ENCODE peak calls at places on chromosomes 12 and 14, in eight cellular contexts. H, Q, K, L, E, P, M and V are unnamed samples.

GRCh38 chr14:52077261-52077984 is 8.6 kb upstream of the NID2 start:
- DNase-seq in H (no peak), E (no peak), K (peak), L (no peak), Q (no peak), M (no peak), P (no peak), V (no peak)

GRCh38 chr14:53460544-53460943 is 307.4 kb upstream of the DDHD1 start:
- DNase-seq in E (no peak), L (no peak), H (no peak), M (no peak), P (no peak), K (no peak), Q (no peak), V (no peak)

GRCh38 chr14:64126548-64126947 is 167.6 kb downstream of the ESR2 start:
- DNase-seq in L (no peak), K (no peak), E (no peak), P (no peak), M (no peak), Q (no peak), H (no peak), V (no peak)

GRCh38 chr12:11753151-11753501 is 103.7 kb downstream of the ETV6 start:
- DNase-seq in Q (no peak), K (no peak), E (no peak), L (no peak), M (no peak), H (no peak), P (no peak), V (no peak)

GRCh38 chr12:64821116-64821630 is 3.3 kb upstream of the TBC1D30 start:
- DNase-seq in H (no peak), K (no peak), E (no peak), P (no peak), Q (no peak), L (no peak), M (no peak), V (no peak)

GRCh38 chr14:69012251-69012953 is 33.3 kb upstream of the ACTN1 start:
- DNase-seq in H (no peak), K (peak), M (no peak), P (no peak), E (no peak), Q (no peak), L (no peak), V (no peak)

GRCh38 chr14:103727313-103728000 is 11.8 kb downstream of the ZFYVE21 start:
- DNase-seq in L (no peak), H (peak), K (no peak), E (peak), Q (no peak), M (no peak), P (peak), V (no peak)

GRCh38 chr12:56222531-56222895 is 791 bp upstream of the RNF41 start:
- DNase-seq in M (no peak), K (no peak), E (no peak), P (no peak), H (no peak), L (no peak), Q (no peak), V (no peak)

GRCh38 chr14:34237677-34238076 is 224.4 kb downstream of the SPTSSA start:
- DNase-seq in L (no peak), P (no peak), K (no peak), H (no peak), M (no peak), E (no peak), Q (no peak), V (no peak)

GRCh38 chr14:28536889-28537288 is 229.7 kb upstream of the FOXG1 start:
- DNase-seq in K (no peak), M (no peak), Q (no peak), E (no peak), H (peak), L (no peak), P (no peak), V (no peak)

GRCh38 chr14:37195327-37195726 is 2.4 kb upstream of the MIPOL1 start:
- DNase-seq in Q (no peak), E (no peak), K (peak), H (no peak), M (no peak), L (no peak), P (no peak), V (no peak)

GRCh38 chr12:63889236-63889635 is 44.7 kb downstream of the SRGAP1 start:
- DNase-seq in E (no peak), K (peak), H (no peak), M (no peak), Q (no peak), L (no peak), P (no peak), V (no peak)

GRCh38 chr14:106556665-106557289 is 1030.4 kb downstream of the TMEM121 start:
- DNase-seq in K (no peak), E (peak), P (no peak), M (peak), L (peak), H (no peak), Q (no peak), V (no peak)

GRCh38 chr14:101839661-101840060 is 78.2 kb downstream of the PPP2R5C start:
- DNase-seq in E (no peak), Q (no peak), K (no peak), H (no peak), P (no peak), L (no peak), M (no peak), V (no peak)

GRCh38 chr12:23098110-23099049 is 473.4 kb downstream of the ETNK1 start:
- DNase-seq in P (no peak), M (no peak), E (no peak), K (no peak), Q (no peak), H (no peak), L (no peak), V (no peak)

GRCh38 chr12:104137175-104137901 is 672 bp downstream of the NFYB start:
- DNase-seq in E (peak), L (peak), Q (peak), H (peak), K (peak), P (peak), M (peak), V (peak)

GRCh38 chr14:58491593-58491992 is 64.1 kb downstream of the KIAA0586 start:
- DNase-seq in P (no peak), E (no peak), H (no peak), M (no peak), L (no peak), Q (no peak), K (peak), V (no peak)

GRCh38 chr12:51954465-51955361 is 3.2 kb downstream of the ACVR1B start:
- DNase-seq in P (no peak), E (no peak), H (no peak), Q (no peak), K (peak), M (no peak), L (no peak), V (no peak)

GRCh38 chr14:99125616-99126431 is 146.2 kb downstream of the BCL11B start:
- DNase-seq in E (no peak), L (no peak), K (no peak), H (no peak), Q (no peak), P (no peak), M (no peak), V (no peak)

GRCh38 chr14:96816281-96816680 is 19.1 kb downstream of the VRK1 start:
- DNase-seq in L (no peak), Q (no peak), P (no peak), K (no peak), H (no peak), M (no peak), E (no peak), V (no peak)

GRCh38 chr12:132746621-132747020 is 15.0 kb downstream of the ANKLE2 start:
- DNase-seq in P (no peak), H (no peak), L (no peak), Q (no peak), E (no peak), K (no peak), M (no peak), V (no peak)

GRCh38 chr12:83823386-83824045 is 1089.1 kb downstream of the SLC6A15 start:
- DNase-seq in Q (no peak), K (peak), E (no peak), H (peak), P (peak), M (peak), L (no peak), V (no peak)

GRCh38 chr12:83826112-83826511 is 1086.5 kb downstream of the SLC6A15 start:
- DNase-seq in M (peak), L (no peak), P (peak), E (no peak), K (peak), Q (no peak), H (no peak), V (peak)

GRCh38 chr12:83827193-83827592 is 1085.4 kb downstream of the SLC6A15 start:
- DNase-seq in E (no peak), H (no peak), P (no peak), K (no peak), L (no peak), M (no peak), Q (no peak), V (no peak)

GRCh38 chr12:83821967-83822366 is 1090.6 kb downstream of the SLC6A15 start:
- DNase-seq in L (no peak), P (no peak), K (no peak), E (no peak), Q (no peak), H (no peak), M (no peak), V (no peak)

GRCh38 chr12:83827860-83828259 is 1084.7 kb downstream of the SLC6A15 start:
- DNase-seq in K (peak), L (no peak), Q (no peak), M (no peak), E (no peak), P (peak), H (no peak), V (no peak)
- TF ChIP-seq CTCF in K (no peak), L (no peak), Q (no peak), M (no peak), E (no peak), P (no peak), H (no peak), V (peak)

DNA sequence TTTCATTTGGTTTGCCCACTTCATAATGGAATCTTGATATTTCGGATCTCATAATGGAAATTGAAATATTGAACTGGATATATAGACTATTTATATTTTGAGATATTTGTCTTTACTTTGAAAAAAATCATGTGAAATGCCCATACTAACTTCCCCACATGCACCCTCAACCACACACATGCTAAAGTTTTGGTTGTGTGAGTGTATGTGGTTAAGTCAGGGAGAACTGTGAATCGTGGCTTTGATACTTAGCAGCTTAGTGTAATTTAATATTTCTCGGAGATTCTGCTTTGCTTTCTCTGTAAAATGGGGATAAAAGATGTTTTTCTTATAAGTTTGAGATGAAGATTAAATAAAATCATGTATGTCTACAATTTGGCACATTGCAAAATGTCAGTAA is 162.1 kb downstream of the OTOGL start:
- DNase-seq in E (no peak), Q (no peak), M (no peak), L (no peak), P (no peak), K (no peak), H (no peak), V (no peak)
- TF ChIP-seq CTCF in E (no peak), Q (no peak), M (no peak), L (no peak), P (no peak), K (no peak), H (no peak), V (no peak)

GRCh38 chr14:70094631-70095030 is 94.1 kb downstream of the SLC8A3 start:
- DNase-seq in H (no peak), E (no peak), K (no peak), Q (no peak), P (no peak), M (no peak), L (no peak), V (no peak)

GRCh38 chr14:70098257-70098809 is 90.4 kb downstream of the SLC8A3 start:
- DNase-seq in E (no peak), Q (no peak), H (no peak), P (no peak), M (no peak), K (peak), L (no peak), V (no peak)

GRCh38 chr14:70094106-70094505 is 94.6 kb downstream of the SLC8A3 start:
- DNase-seq in Q (no peak), K (no peak), E (no peak), H (no peak), P (no peak), L (no peak), M (no peak), V (no peak)

GRCh38 chr14:70097576-70098256 is 91.0 kb downstream of the SLC8A3 start:
- DNase-seq in L (no peak), M (no peak), E (no peak), K (no peak), H (no peak), P (no peak), Q (no peak), V (no peak)

DNA sequence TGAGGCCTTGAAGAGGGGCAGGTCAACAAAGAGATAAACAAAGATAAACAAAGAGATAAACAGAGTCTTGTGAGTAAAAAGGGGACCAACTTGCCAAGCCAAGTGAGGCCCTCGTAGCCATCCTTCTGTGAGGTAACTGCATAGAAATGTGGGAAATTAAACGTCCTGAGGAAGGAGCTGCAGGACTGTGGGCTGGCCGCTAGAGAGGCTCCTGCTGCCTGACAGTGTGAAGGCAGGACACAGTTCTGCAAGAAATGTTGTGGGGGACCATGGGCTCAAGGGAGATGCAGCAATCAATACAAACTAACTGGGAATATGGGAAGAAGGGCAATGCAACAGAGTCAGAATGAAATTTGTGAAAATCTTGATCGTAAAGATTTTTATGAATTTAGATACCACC is 91.9 kb downstream of the SLC8A3 start:
- DNase-seq in M (no peak), H (no peak), E (no peak), Q (no peak), P (peak), K (peak), L (no peak), V (no peak)
- TF ChIP-seq CTCF in M (peak), H (no peak), E (no peak), Q (no peak), P (peak), K (no peak), L (no peak), V (no peak)

GRCh38 chr14:75281691-75282000 is 3.0 kb downstream of the FOS start:
- DNase-seq in H (no peak), P (no peak), Q (no peak), M (no peak), K (no peak), L (no peak), E (no peak), V (no peak)

GRCh38 chr14:75283884-75284563 is 5.4 kb downstream of the FOS start:
- DNase-seq in M (no peak), L (no peak), Q (no peak), K (no peak), H (no peak), E (no peak), P (no peak), V (no peak)

GRCh38 chr14:75282166-75282547 is 3.5 kb downstream of the FOS start:
- DNase-seq in P (no peak), Q (no peak), K (no peak), L (no peak), M (no peak), H (no peak), E (no peak), V (no peak)

GRCh38 chr14:75285331-75285730 is 6.7 kb downstream of the FOS start:
- DNase-seq in P (no peak), Q (no peak), M (no peak), E (no peak), K (no peak), H (no peak), L (no peak), V (no peak)

DNA sequence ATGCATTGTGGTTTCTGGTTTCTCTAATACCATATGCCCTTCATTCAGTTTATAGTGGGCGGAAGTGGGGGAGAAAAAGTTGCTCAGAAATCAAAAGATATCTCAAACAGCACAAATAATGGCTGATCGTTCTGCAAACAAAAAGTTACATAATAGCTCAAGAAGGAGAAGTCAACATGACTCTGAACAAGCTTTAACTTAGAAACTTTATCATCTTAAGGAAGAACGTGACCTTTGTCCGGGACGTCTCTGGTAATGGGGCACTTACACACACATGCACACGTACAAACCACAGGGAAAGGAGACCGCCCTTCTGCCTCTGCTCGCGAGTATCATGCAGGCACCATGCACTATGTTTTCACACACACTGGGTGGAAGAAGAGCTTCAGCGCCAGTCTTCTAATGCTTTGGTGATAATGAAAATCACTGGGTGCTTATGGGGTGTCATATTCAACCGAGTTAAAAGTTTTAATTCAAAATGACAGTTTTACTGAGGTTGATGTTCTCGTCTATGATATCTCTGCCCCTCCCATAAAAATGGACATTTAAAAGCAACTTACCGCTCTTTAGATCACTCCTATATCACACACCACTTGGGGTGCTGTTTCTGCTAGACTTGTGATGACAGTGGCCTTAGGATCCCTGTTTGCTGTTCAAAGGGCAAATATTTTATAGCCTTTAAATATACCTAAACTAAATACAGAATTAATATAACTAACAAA is 4.7 kb downstream of the FOS start:
- DNase-seq in K (no peak), Q (no peak), P (no peak), L (no peak), E (no peak), H (no peak), M (no peak), V (no peak)
- TF ChIP-seq CTCF in K (peak), Q (no peak), P (no peak), L (peak), E (peak), H (no peak), M (no peak), V (peak)

GRCh38 chr14:54566410-54567223 is at the start of gene SAMD4A:
- DNase-seq in Q (peak), E (peak), M (peak), P (peak), H (peak), K (peak), L (peak), V (peak)
- TF ChIP-seq CTCF in Q (peak), E (no peak), M (peak), P (no peak), H (peak), K (peak), L (no peak), V (peak)

GRCh38 chr12:119694111-119694510 is 26.2 kb downstream of the PRKAB1 start:
- DNase-seq in P (no peak), M (no peak), E (no peak), H (no peak), K (no peak), L (no peak), Q (no peak), V (no peak)

GRCh38 chr12:119693511-119693910 is 25.6 kb downstream of the PRKAB1 start:
- DNase-seq in H (no peak), L (no peak), M (no peak), K (peak), P (no peak), E (no peak), Q (no peak), V (no peak)

GRCh38 chr12:119696943-119697342 is 29.0 kb downstream of the PRKAB1 start:
- DNase-seq in K (no peak), L (no peak), M (no peak), P (no peak), E (no peak), Q (no peak), H (no peak), V (no peak)

GRCh38 chr12:119693006-119693405 is 25.1 kb downstream of the PRKAB1 start:
- DNase-seq in L (no peak), H (no peak), P (no peak), K (peak), M (no peak), Q (peak), E (no peak), V (peak)

GRCh38 chr12:119695034-119695433 is 27.1 kb downstream of the PRKAB1 start:
- DNase-seq in L (no peak), Q (no peak), M (no peak), P (no peak), K (no peak), H (no peak), E (no peak), V (no peak)
- TF ChIP-seq CTCF in L (no peak), Q (no peak), M (peak), P (peak), K (peak), H (peak), E (peak), V (peak)

GRCh38 chr12:62805517-62805916 is 129.4 kb downstream of the PPM1H start:
- DNase-seq in Q (no peak), L (no peak), E (no peak), H (no peak), K (no peak), M (no peak), P (no peak), V (no peak)

GRCh38 chr12:62806893-62807292 is 128.1 kb downstream of the PPM1H start:
- DNase-seq in M (no peak), E (no peak), L (no peak), H (no peak), Q (no peak), K (no peak), P (no peak), V (no peak)

GRCh38 chr12:62803756-62804155 is 131.2 kb downstream of the PPM1H start:
- DNase-seq in P (no peak), H (no peak), M (no peak), Q (no peak), L (no peak), E (no peak), K (no peak), V (no peak)

GRCh38 chr12:62813031-62813829 is 121.7 kb downstream of the PPM1H start:
- DNase-seq in Q (peak), H (peak), K (peak), E (peak), L (peak), M (peak), P (peak), V (peak)

DNA sequence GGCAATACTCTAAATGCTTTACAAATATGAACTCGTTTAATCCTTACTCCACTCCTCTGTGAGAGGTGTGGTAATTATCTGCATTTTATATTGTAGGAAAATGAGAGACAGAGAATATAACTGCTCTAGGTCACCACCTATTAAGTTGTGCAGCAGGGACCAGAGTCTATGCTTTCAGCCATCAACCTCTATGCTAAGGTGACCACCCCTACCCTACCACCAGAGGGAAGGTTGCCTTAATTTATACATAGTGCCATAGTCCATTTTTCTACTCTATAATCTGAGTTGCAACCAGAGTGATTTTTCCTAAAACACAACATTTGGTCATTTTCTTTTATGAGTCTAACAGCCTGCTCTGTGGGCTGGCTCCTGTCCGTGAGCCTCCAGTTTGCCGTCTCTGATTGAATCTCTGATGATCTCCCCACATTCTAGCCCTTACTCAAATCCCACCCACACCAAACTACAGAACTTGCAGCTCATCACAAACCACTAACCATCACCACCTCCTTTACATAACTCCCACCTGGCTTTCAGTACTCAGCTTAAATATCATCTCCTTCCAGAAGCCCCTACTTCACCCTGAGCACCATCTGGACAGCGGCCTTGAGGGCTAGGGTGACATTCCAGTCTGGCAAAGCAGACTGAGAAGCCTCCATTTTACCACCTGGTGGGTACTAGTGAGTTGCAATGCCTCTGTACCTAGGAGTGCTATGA is 126.6 kb downstream of the PPM1H start:
- DNase-seq in H (no peak), E (no peak), M (peak), K (no peak), Q (no peak), L (no peak), P (no peak), V (no peak)
- TF ChIP-seq CTCF in H (no peak), E (no peak), M (no peak), K (no peak), Q (no peak), L (no peak), P (no peak), V (no peak)